ENCODE peak calls at places on chromosome 1, in seven cellular contexts. Y is AG09319, J is cardiac muscle cell, B is cardiac fibroblast, S is type B pancreatic cell, P is progenitor cell of endocrine pancreas, X is pancreas. D is an unnamed sample.

GRCh38 chr1:19654886-19655717 is 9.6 kb upstream of the HTR6 start:
- DNase-seq in X (no peak), S (no peak), B (no peak), J (no peak), P (no peak), Y (no peak), D (no peak)

GRCh38 chr1:25971044-25971881 is 26.6 kb downstream of the PAFAH2 start:
- DNase-seq in J (no peak), B (no peak), S (no peak), P (no peak), X (no peak), Y (no peak), D (no peak)

GRCh38 chr1:75438355-75438754 is 172.6 kb downstream of the SLC44A5 start:
- DNase-seq in Y (no peak), B (no peak), X (no peak), J (no peak), P (no peak), S (no peak), D (no peak)

GRCh38 chr1:205421728-205422127 is at the start of gene LEMD1:
- DNase-seq in X (no peak), P (no peak), Y (no peak), J (peak; percentile 72), S (no peak), B (no peak), D (no peak)

GRCh38 chr1:2372551-2373490 is 18.5 kb downstream of the MORN1 start:
- DNase-seq in J (no peak), X (peak; percentile 56), P (no peak), B (no peak), S (no peak), Y (no peak), D (no peak)

GRCh38 chr1:48878191-48878940 is 101.7 kb upstream of the BEND5 start:
- DNase-seq in X (no peak), J (no peak), Y (peak; percentile 70), P (no peak), B (peak; percentile 84), S (no peak), D (no peak)

GRCh38 chr1:155017021-155017945 is 14.7 kb downstream of the ZBTB7B start:
- DNase-seq in X (peak; percentile 95), B (peak; percentile 92), J (peak; percentile 87), P (peak; percentile 84), Y (peak; percentile 68), S (peak; percentile 94), D (peak; percentile 97)

GRCh38 chr1:233598891-233599541 is 14.9 kb upstream of the KCNK1 start:
- DNase-seq in S (no peak), J (no peak), B (no peak), X (no peak), Y (no peak), P (no peak), D (no peak)

GRCh38 chr1:170729608-170730378 is 65.9 kb downstream of the PRRX1 start:
- DNase-seq in X (no peak), Y (peak; percentile 49), P (no peak), B (peak; percentile 79), J (no peak), S (no peak), D (no peak)

GRCh38 chr1:41743361-41743760 is 175.4 kb downstream of the HIVEP3 start:
- DNase-seq in Y (no peak), B (no peak), P (no peak), J (no peak), S (no peak), X (no peak), D (no peak)

GRCh38 chr1:96722161-96722908 is 751 bp downstream of the PTBP2 start:
- DNase-seq in X (peak; percentile 82), Y (peak; percentile 34), S (no peak), P (peak; percentile 41), B (peak; percentile 80), J (peak; percentile 35), D (no peak)

GRCh38 chr1:152888126-152888525 is 10.0 kb downstream of the SMCP start:
- DNase-seq in J (no peak), B (no peak), X (no peak), S (no peak), P (no peak), Y (no peak), D (no peak)

GRCh38 chr1:227356582-227357228 is 38.4 kb upstream of the CDC42BPA start:
- DNase-seq in J (no peak), P (no peak), Y (no peak), S (no peak), B (no peak), X (no peak), D (no peak)

GRCh38 chr1:38758824-38759223 is 100.7 kb downstream of the RRAGC start:
- DNase-seq in B (peak; percentile 31), Y (no peak), P (no peak), X (no peak), S (no peak), J (no peak), D (no peak)

GRCh38 chr1:87833158-87833557 is 504.5 kb downstream of the LMO4 start:
- DNase-seq in Y (no peak), J (no peak), P (no peak), S (no peak), X (no peak), B (peak; percentile 80), D (no peak)

GRCh38 chr1:215599418-215599817 is 32.3 kb downstream of the KCTD3 start:
- DNase-seq in P (no peak), Y (no peak), B (peak; percentile 63), X (no peak), J (peak; percentile 60), S (no peak), D (no peak)

DNA sequence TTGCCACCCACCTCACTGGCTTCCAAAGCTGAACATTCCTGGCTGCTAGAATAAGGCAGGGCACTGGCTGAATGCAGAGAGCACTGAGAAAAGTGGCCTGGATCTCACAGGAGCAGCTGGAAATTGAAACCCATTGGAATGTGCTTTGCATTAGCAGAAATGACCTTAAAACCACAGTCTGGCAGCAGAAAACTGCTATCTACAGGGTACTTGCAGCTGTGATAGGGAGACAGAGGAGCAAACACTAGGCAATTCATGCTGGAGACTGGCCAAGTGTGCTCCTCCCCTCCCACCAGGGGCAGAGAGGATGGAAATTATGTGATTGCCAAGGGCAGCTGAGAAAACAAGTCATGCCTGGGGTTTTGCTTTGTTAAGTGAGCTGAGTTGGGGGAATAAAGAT is 47.2 kb downstream of the HSD3B1 start:
- DNase-seq in Y (peak; percentile 38), X (no peak), P (no peak), J (peak; percentile 31), S (no peak), B (peak; percentile 95), D (peak; percentile 93)
- TF ChIP-seq CTCF in Y (no peak), X (no peak), P (no peak), J (no peak), S (no peak), B (no peak), D (no peak)

DNA sequence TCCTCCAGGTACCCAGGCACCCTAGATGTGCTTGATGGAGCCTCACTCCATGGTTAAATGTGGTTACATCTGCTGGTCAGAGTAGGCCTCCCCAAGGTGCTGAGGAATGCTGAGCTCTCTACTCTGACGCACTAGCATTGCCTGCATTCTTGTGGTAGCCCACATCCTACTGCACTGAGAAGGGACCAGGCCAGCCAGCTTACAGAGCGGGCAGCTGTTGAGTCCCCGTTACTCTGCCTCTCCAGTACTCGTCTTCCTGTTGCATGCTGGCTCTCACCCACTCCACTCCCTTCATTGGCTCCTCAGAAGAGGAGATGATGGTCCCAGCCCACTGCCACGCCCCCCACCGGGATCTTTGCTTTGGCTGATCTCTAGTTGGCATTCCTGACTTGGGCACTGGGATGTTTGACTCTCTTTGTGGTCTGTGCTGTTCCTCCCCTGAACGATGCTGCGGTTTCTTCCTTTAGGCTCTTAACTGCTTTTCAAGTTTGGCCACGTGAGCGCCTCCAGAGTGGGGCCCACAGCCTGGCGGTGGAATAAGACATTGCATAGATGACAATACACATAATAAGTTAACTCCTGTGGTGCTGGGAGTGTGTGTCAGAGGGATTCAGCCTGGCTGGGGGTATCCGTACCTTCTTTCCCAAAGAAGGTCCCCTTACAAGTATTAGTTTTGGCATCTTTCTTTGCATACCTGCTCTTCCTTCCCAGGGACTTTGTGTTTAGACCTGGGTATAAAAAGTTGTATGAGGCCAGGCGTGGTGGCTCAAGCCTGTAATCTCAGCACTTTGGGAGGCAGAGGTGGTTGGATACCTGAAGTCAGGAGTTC is 18.6 kb downstream of the AZIN2 start:
- DNase-seq in P (no peak), X (no peak), S (peak; percentile 56), J (peak; percentile 17), B (peak; percentile 99), Y (peak; percentile 100), D (peak; percentile 98)
- TF ChIP-seq CTCF in P (no peak), X (no peak), S (no peak), J (peak; percentile 65), B (peak; percentile 58), Y (peak; percentile 57), D (peak; percentile 66)

GRCh38 chr1:15972409-15972808 is 3.5 kb downstream of the ZBTB17 start:
- DNase-seq in P (no peak), Y (no peak), B (no peak), J (no peak), S (no peak), X (no peak), D (no peak)

GRCh38 chr1:15973772-15974171 is 2.1 kb downstream of the ZBTB17 start:
- DNase-seq in X (no peak), S (no peak), P (no peak), Y (no peak), J (no peak), B (no peak), D (no peak)

GRCh38 chr1:15975805-15976680 is at the start of gene ZBTB17:
- DNase-seq in B (peak; percentile 95), S (peak; percentile 94), J (peak; percentile 98), Y (peak; percentile 81), P (peak; percentile 87), X (peak; percentile 99), D (peak; percentile 98)

GRCh38 chr1:15974855-15975254 is 1.0 kb downstream of the ZBTB17 start:
- DNase-seq in X (no peak), S (no peak), J (no peak), P (no peak), B (no peak), Y (no peak), D (no peak)

DNA sequence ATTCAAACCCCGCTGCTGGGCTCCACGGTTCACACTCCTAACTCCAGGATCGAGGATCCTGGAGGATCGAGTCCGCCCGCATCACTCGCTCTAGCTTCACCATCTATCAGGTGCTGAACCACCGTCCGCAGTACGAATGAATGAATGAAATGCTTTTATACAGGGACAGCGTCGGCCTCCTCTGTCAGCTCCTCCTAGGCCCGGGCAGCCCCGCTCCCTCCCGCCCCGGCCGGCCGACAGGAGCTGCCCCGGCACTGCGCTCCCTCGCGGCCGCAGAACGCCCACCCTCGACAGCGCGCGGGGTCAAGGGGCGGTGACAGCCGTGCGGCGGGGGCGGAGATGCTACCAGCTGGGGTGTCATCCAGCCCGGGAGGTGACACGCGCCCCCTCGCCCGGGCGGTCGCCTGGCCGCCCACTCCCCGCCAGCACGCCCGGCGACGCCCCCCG is 520 bp downstream of the ZBTB17 start:
- DNase-seq in X (peak; percentile 70), P (peak; percentile 44), Y (no peak), S (no peak), B (peak; percentile 63), J (peak; percentile 82), D (no peak)
- TF ChIP-seq CTCF in X (no peak), P (peak; percentile 40), Y (no peak), S (peak; percentile 51), B (no peak), J (no peak), D (peak; percentile 37)

DNA sequence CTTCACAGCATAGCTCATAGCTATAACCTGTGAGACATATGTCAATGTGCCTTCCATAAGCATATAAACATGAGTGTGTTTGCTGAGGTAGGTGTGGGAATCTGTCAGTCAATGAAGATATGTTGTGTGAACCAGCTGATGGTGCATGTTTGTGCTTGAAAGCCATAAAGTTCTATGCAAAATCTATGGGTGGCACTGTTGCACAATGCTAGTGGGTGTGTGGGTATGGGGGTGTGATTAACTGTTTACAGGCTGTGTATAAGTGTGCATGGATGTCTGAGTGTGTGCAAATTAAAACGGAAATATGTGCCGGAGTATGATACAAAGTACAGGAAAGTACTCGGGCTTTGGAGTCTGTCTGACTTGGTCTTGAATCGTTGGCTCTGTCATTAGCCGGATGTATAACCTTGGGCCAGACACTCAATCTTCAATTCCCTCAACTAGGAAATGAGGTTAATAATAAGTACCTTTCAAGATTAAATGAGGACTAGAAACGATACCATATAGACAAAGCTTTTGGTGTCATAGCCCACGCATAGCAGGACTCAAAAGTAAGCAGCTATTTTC is 926 bp upstream of the ATP2B4 start:
- DNase-seq in B (peak; percentile 64), J (no peak), S (no peak), P (no peak), Y (no peak), X (no peak), D (no peak)
- TF ChIP-seq CTCF in B (no peak), J (no peak), S (no peak), P (no peak), Y (peak; percentile 7), X (peak; percentile 15), D (peak; percentile 54)